ENCODE peak calls at places on chromosomes 4 and X, in seven cellular contexts. One of them, this sample, is unnamed.

GRCh38 chr4:123444298-123444731 is 47.7 kb downstream of the SPRY1 start:
- DNase-seq in Calu3: peak; percentile 19
- DNase-seq in AG04450: no peak
- DNase-seq in IMR-90: peak; percentile 56
- DNase-seq in ovary: peak; percentile 49
- DNase-seq in tibial nerve: peak; percentile 7
- DNase-seq in lower leg skin: peak; percentile 27
- DNase-seq in this sample: no peak

GRCh38 chrX:8579602-8580001 is 115.0 kb downstream of the VCX3B start:
- DNase-seq in tibial nerve: no peak
- DNase-seq in lower leg skin: no peak
- DNase-seq in ovary: no peak
- DNase-seq in Calu3: no peak
- DNase-seq in AG04450: no peak
- DNase-seq in IMR-90: no peak
- DNase-seq in this sample: no peak

GRCh38 chr4:33882246-33882990 is 2361.9 kb downstream of the ARAP2 start:
- DNase-seq in AG04450: no peak
- DNase-seq in Calu3: no peak
- DNase-seq in lower leg skin: no peak
- DNase-seq in tibial nerve: no peak
- DNase-seq in IMR-90: no peak
- DNase-seq in ovary: no peak
- DNase-seq in this sample: no peak

GRCh38 chr4:6986067-6986780 is 56.9 kb upstream of the TADA2B start:
- DNase-seq in ovary: no peak
- DNase-seq in Calu3: peak; percentile 12
- DNase-seq in AG04450: peak; percentile 38
- DNase-seq in IMR-90: peak; percentile 84
- DNase-seq in tibial nerve: peak; percentile 66
- DNase-seq in lower leg skin: peak; percentile 59
- DNase-seq in this sample: no peak

GRCh38 chrX:41442824-41443560 is 4.2 kb upstream of the NYX start:
- DNase-seq in AG04450: no peak
- DNase-seq in Calu3: no peak
- DNase-seq in lower leg skin: no peak
- DNase-seq in ovary: no peak
- DNase-seq in tibial nerve: no peak
- DNase-seq in IMR-90: no peak
- DNase-seq in this sample: no peak

GRCh38 chr4:138996090-138996489 is 19.5 kb upstream of the NOCT start:
- DNase-seq in tibial nerve: no peak
- DNase-seq in AG04450: no peak
- DNase-seq in lower leg skin: no peak
- DNase-seq in ovary: no peak
- DNase-seq in IMR-90: no peak
- DNase-seq in Calu3: no peak
- DNase-seq in this sample: no peak

GRCh38 chr4:140367738-140368137 is 5.7 kb upstream of the SCOC start:
- DNase-seq in IMR-90: peak; percentile 58
- DNase-seq in ovary: no peak
- DNase-seq in AG04450: peak; percentile 8
- DNase-seq in Calu3: peak; percentile 19
- DNase-seq in lower leg skin: no peak
- DNase-seq in tibial nerve: no peak
- DNase-seq in this sample: no peak

GRCh38 chrX:72735561-72735960 is 21.5 kb upstream of the PHKA1 start:
- DNase-seq in Calu3: no peak
- DNase-seq in tibial nerve: no peak
- DNase-seq in AG04450: no peak
- DNase-seq in ovary: no peak
- DNase-seq in lower leg skin: no peak
- DNase-seq in IMR-90: peak; percentile 6
- DNase-seq in this sample: no peak

GRCh38 chrX:123884809-123885408 is 25.1 kb downstream of the XIAP start:
- DNase-seq in Calu3: peak; percentile 42
- DNase-seq in ovary: no peak
- DNase-seq in tibial nerve: peak; percentile 50
- DNase-seq in IMR-90: peak; percentile 52
- DNase-seq in lower leg skin: peak; percentile 20
- DNase-seq in AG04450: no peak
- DNase-seq in this sample: no peak

GRCh38 chr4:179597301-179597700 is 2155.1 kb upstream of the AGA start:
- DNase-seq in IMR-90: no peak
- DNase-seq in tibial nerve: no peak
- DNase-seq in lower leg skin: no peak
- DNase-seq in AG04450: no peak
- DNase-seq in Calu3: no peak
- DNase-seq in ovary: no peak
- DNase-seq in this sample: no peak

GRCh38 chr4:100823066-100823992 is 305.5 kb upstream of the EMCN start:
- DNase-seq in Calu3: no peak
- DNase-seq in lower leg skin: no peak
- DNase-seq in AG04450: no peak
- DNase-seq in ovary: no peak
- DNase-seq in IMR-90: no peak
- DNase-seq in tibial nerve: no peak
- DNase-seq in this sample: no peak

GRCh38 chrX:105822138-105823091 is at the start of gene NRK:
- DNase-seq in lower leg skin: no peak
- DNase-seq in tibial nerve: no peak
- DNase-seq in ovary: peak; percentile 74
- DNase-seq in Calu3: no peak
- DNase-seq in AG04450: no peak
- DNase-seq in IMR-90: no peak
- DNase-seq in this sample: no peak

GRCh38 chr4:113222431-113222979 is 173.1 kb downstream of the ANK2 start:
- DNase-seq in ovary: no peak
- DNase-seq in AG04450: no peak
- DNase-seq in tibial nerve: no peak
- DNase-seq in IMR-90: peak; percentile 38
- DNase-seq in Calu3: no peak
- DNase-seq in lower leg skin: no peak
- DNase-seq in this sample: no peak

GRCh38 chr4:87093443-87094123 is 126.8 kb downstream of the KLHL8 start:
- DNase-seq in AG04450: no peak
- DNase-seq in lower leg skin: no peak
- DNase-seq in ovary: no peak
- DNase-seq in tibial nerve: peak; percentile 28
- DNase-seq in Calu3: peak; percentile 25
- DNase-seq in IMR-90: peak; percentile 72
- DNase-seq in this sample: no peak

GRCh38 chr4:180164799-180165198 is 2078.4 kb upstream of the TENM3 start:
- DNase-seq in IMR-90: peak; percentile 88
- DNase-seq in Calu3: no peak
- DNase-seq in lower leg skin: no peak
- DNase-seq in AG04450: peak; percentile 57
- DNase-seq in tibial nerve: no peak
- DNase-seq in ovary: no peak
- DNase-seq in this sample: no peak

DNA sequence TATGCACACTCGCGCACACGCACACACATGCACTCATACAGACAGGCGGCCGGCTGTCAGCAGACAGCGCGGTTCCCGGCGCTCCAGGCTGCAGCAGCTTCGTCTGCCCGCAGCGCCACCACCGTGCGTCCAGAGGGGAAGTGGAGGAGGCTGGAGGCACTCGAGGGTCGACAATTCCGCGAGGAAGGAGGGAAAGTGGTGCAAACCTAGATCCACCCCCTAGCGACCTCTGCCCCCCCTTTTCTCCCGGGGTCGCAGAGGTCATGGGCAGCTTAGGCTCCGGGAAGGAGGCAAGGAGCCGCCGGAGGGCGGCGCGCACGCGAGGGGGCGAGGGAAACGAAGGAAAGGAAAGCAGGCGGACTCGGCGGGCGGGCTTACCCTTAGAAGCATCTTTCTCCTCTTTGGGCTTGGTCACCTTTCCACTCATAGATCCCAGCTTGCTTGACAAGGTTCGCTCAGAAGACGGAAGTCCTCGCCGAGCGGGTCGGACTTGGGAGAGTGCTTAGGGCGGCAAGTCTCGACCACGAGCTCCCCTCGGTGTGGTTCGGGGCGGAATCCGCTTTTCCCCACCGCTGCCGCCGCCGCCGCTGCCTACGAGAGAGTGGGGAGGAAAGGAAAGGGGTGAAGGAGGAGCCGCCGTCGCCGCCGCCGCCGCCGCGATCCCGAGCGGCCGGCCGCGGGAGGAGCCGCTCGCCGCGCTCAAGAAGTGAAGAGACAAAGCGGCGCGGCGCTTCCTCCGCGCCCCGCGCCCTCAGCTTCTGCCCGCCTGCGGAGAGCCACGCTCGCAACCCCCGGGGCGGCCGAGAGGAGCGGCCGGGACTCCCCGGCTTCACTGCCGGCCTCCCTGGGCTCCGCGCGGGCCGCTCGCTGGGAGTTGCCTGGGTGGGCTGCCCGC is 326.6 kb upstream of the F9 start:
- DNase-seq in Calu3: no peak
- DNase-seq in tibial nerve: no peak
- DNase-seq in IMR-90: no peak
- DNase-seq in lower leg skin: no peak
- DNase-seq in AG04450: no peak
- DNase-seq in ovary: peak; percentile 46
- DNase-seq in this sample: peak; percentile 16
- TF ChIP-seq CTCF in Calu3: no peak
- TF ChIP-seq CTCF in tibial nerve: no peak
- TF ChIP-seq CTCF in IMR-90: no peak
- TF ChIP-seq CTCF in lower leg skin: no peak
- TF ChIP-seq CTCF in AG04450: no peak
- TF ChIP-seq CTCF in ovary: no peak
- TF ChIP-seq CTCF in this sample: no peak

GRCh38 chrX:110167952-110168451 is 149.9 kb downstream of the AMMECR1 start:
- DNase-seq in tibial nerve: no peak
- DNase-seq in lower leg skin: no peak
- DNase-seq in IMR-90: no peak
- DNase-seq in ovary: no peak
- DNase-seq in AG04450: no peak
- DNase-seq in Calu3: peak; percentile 32
- DNase-seq in this sample: peak; percentile 32
- TF ChIP-seq CTCF in tibial nerve: peak; percentile 40
- TF ChIP-seq CTCF in lower leg skin: no peak
- TF ChIP-seq CTCF in IMR-90: peak; percentile 30
- TF ChIP-seq CTCF in ovary: no peak
- TF ChIP-seq CTCF in AG04450: peak; percentile 50
- TF ChIP-seq CTCF in Calu3: peak; percentile 67
- TF ChIP-seq CTCF in this sample: peak; percentile 40

GRCh38 chrX:47618923-47619485 is 653 bp downstream of the SYN1 start:
- DNase-seq in lower leg skin: no peak
- DNase-seq in ovary: no peak
- DNase-seq in Calu3: no peak
- DNase-seq in IMR-90: no peak
- DNase-seq in tibial nerve: no peak
- DNase-seq in AG04450: no peak
- DNase-seq in this sample: no peak

GRCh38 chrX:47623540-47624027 is 3.9 kb upstream of the SYN1 start:
- DNase-seq in ovary: peak; percentile 75
- DNase-seq in IMR-90: peak; percentile 76
- DNase-seq in tibial nerve: no peak
- DNase-seq in Calu3: peak; percentile 69
- DNase-seq in AG04450: peak; percentile 32
- DNase-seq in lower leg skin: peak; percentile 20
- DNase-seq in this sample: no peak

GRCh38 chrX:47620303-47620685 is 637 bp upstream of the SYN1 start:
- DNase-seq in lower leg skin: no peak
- DNase-seq in ovary: no peak
- DNase-seq in IMR-90: no peak
- DNase-seq in AG04450: no peak
- DNase-seq in tibial nerve: no peak
- DNase-seq in Calu3: no peak
- DNase-seq in this sample: no peak

GRCh38 chrX:47621851-47622250 is 2.2 kb upstream of the SYN1 start:
- DNase-seq in tibial nerve: no peak
- DNase-seq in lower leg skin: no peak
- DNase-seq in IMR-90: no peak
- DNase-seq in AG04450: no peak
- DNase-seq in ovary: no peak
- DNase-seq in Calu3: no peak
- DNase-seq in this sample: no peak

DNA sequence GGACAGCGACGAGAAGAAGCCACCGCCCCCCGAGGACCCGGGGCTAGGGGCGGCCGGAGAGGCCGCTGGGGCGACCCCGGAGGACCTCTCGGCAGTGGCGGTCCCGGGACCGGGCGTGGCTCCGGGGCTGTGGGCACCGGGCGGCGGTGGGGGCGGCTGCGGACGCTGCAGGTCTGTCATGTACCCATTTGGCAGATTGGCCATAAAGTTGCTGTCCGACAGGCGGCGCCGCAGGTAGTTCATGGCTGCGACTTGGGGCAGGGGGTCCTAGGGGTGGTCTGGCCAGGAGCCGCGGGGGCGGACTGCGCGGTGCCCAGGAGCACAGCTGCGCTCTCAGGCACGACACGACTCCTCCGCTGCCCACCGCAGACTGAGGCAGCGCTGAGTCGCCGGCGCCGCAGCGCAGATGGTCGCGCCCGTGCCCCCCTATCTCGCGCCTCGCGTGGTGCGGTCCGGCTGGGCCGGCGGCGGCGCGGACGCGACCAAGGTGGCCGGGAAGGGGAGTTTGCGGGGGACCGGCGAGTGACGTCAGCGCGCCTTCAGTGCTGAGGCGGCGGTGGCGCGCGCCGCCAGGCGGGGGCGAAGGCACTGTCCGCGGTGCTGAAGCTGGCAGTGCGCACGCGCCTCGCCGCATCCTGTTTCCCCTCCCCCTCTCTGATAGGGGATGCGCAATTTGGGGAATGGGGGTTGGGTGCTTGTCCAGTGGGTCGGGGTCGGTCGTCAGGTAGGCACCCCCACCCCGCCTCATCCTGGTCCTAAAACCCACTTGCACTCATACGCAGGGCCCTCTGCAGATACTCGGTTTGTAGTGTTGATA is at the start of gene SYN1:
- DNase-seq in ovary: peak; percentile 90
- DNase-seq in AG04450: peak; percentile 42
- DNase-seq in lower leg skin: peak; percentile 38
- DNase-seq in tibial nerve: peak; percentile 44
- DNase-seq in Calu3: peak; percentile 77
- DNase-seq in IMR-90: peak; percentile 74
- DNase-seq in this sample: peak; percentile 79
- TF ChIP-seq CTCF in ovary: no peak
- TF ChIP-seq CTCF in AG04450: no peak
- TF ChIP-seq CTCF in lower leg skin: no peak
- TF ChIP-seq CTCF in tibial nerve: peak; percentile 42
- TF ChIP-seq CTCF in Calu3: no peak
- TF ChIP-seq CTCF in IMR-90: no peak
- TF ChIP-seq CTCF in this sample: no peak

GRCh38 chr4:65669008-65669971 is 999 bp downstream of the EPHA5 start:
- DNase-seq in ovary: peak; percentile 33
- DNase-seq in Calu3: no peak
- DNase-seq in IMR-90: no peak
- DNase-seq in tibial nerve: no peak
- DNase-seq in lower leg skin: no peak
- DNase-seq in AG04450: no peak
- DNase-seq in this sample: no peak
- TF ChIP-seq CTCF in ovary: no peak
- TF ChIP-seq CTCF in Calu3: no peak
- TF ChIP-seq CTCF in IMR-90: no peak
- TF ChIP-seq CTCF in tibial nerve: no peak
- TF ChIP-seq CTCF in lower leg skin: no peak
- TF ChIP-seq CTCF in AG04450: no peak
- TF ChIP-seq CTCF in this sample: no peak

DNA sequence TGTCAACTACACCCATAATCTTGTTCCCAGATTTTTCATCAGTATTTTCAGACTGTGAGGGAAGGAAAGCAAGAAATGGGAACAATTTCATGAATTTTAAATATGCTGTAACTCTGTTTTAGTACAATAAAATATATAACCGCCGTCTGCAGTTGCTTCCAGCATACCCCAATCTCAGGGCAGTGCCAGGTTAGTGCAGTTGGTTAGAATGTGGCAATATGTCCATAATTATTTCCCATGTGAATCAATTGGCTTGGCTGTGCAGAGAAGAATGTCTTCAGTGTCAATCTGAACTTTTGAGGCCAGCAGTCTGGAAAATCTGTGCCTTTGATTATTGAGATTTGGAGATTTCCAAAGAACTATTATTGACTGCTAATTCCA is 5.0 kb upstream of the MMAA start:
- DNase-seq in tibial nerve: no peak
- DNase-seq in Calu3: no peak
- DNase-seq in IMR-90: no peak
- DNase-seq in AG04450: no peak
- DNase-seq in lower leg skin: no peak
- DNase-seq in ovary: no peak
- DNase-seq in this sample: no peak
- TF ChIP-seq CTCF in tibial nerve: no peak
- TF ChIP-seq CTCF in Calu3: no peak
- TF ChIP-seq CTCF in IMR-90: no peak
- TF ChIP-seq CTCF in AG04450: no peak
- TF ChIP-seq CTCF in lower leg skin: no peak
- TF ChIP-seq CTCF in ovary: no peak
- TF ChIP-seq CTCF in this sample: no peak

This sample was measured in natural killer cell.